ENCODE peak calls at places on chromosomes 13 and 19, in ten cellular contexts. F is Panc1, J is lower leg skin, Y is heart left ventricle, H is psoas muscle, C is AG04450, M is mucosa of descending colon, G is heart right ventricle, W is cardiac muscle cell, Z is body of pancreas. U is an unnamed sample.

GRCh38 chr19:30679789-30680188 is 307.6 kb downstream of the ZNF536 start:
- DNase-seq in F (no peak), J (peak; percentile 56), Y (no peak), H (no peak), C (no peak), M (no peak), G (no peak), W (no peak), Z (no peak), U (no peak)

GRCh38 chr13:36526897-36527296 is 94.6 kb downstream of the CCNA1 start:
- DNase-seq in F (no peak), J (no peak), Y (no peak), H (no peak), C (no peak), M (no peak), G (no peak), W (no peak), Z (no peak), U (no peak)

GRCh38 chr19:40348961-40349507 is 539 bp downstream of the PLD3 start:
- DNase-seq in F (no peak), J (no peak), Y (no peak), H (no peak), C (no peak), M (no peak), G (peak; percentile 18), W (no peak), Z (no peak), U (no peak)

GRCh38 chr19:38019427-38019724 is 112.4 kb downstream of the SIPA1L3 start:
- DNase-seq in F (no peak), J (no peak), Y (no peak), H (no peak), C (no peak), M (no peak), G (no peak), W (no peak), Z (no peak), U (no peak)

GRCh38 chr13:32164622-32165268 is 133.2 kb downstream of the FRY start:
- DNase-seq in F (no peak), J (no peak), Y (no peak), H (no peak), C (peak; percentile 20), M (no peak), G (no peak), W (peak; percentile 64), Z (peak; percentile 24), U (peak; percentile 70)

GRCh38 chr13:109835321-109835720 is 48.9 kb upstream of the IRS2 start:
- DNase-seq in F (no peak), J (no peak), Y (no peak), H (no peak), C (no peak), M (no peak), G (no peak), W (no peak), Z (no peak), U (no peak)

GRCh38 chr13:33018886-33019285 is 2.7 kb downstream of the KL start:
- DNase-seq in F (no peak), J (no peak), Y (no peak), H (no peak), C (no peak), M (no peak), G (no peak), W (no peak), Z (no peak), U (no peak)

GRCh38 chr13:72622546-72622945 is 104.9 kb downstream of the MZT1 start:
- DNase-seq in F (no peak), J (no peak), Y (no peak), H (no peak), C (no peak), M (no peak), G (no peak), W (no peak), Z (no peak), U (no peak)

GRCh38 chr13:40666905-40667621 is 622 bp upstream of the FOXO1 start:
- DNase-seq in F (no peak), J (peak; percentile 92), Y (peak; percentile 65), H (peak; percentile 75), C (no peak), M (peak; percentile 78), G (peak; percentile 35), W (peak; percentile 86), Z (peak; percentile 73), U (no peak)

GRCh38 chr13:113005076-113005865 is 36.3 kb downstream of the MCF2L start:
- DNase-seq in F (no peak), J (no peak), Y (no peak), H (no peak), C (no peak), M (no peak), G (no peak), W (no peak), Z (no peak), U (no peak)

GRCh38 chr19:13116282-13117175 is at the start of gene TRMT1:
- DNase-seq in F (peak; percentile 84), J (peak; percentile 98), Y (peak; percentile 95), H (peak; percentile 96), C (peak; percentile 74), M (peak; percentile 93), G (peak; percentile 96), W (peak; percentile 92), Z (peak; percentile 91), U (peak; percentile 95)

GRCh38 chr19:39082745-39083598 is 1.2 kb upstream of the ACP7 start:
- DNase-seq in F (no peak), J (no peak), Y (no peak), H (no peak), C (no peak), M (no peak), G (no peak), W (no peak), Z (no peak), U (no peak)
- H3K4me3 ChIP-seq in F (peak overlapping the region; percentile 35), J (no peak overlapping the region), Y (no peak overlapping the region), H (no peak overlapping the region), C (no peak overlapping the region), M (no peak overlapping the region), G (no peak overlapping the region), W (no peak overlapping the region), Z (no peak overlapping the region), U (peak overlapping the region; percentile 42)

GRCh38 chr13:77306458-77306857 is 20.4 kb downstream of the MYCBP2 start:
- DNase-seq in F (no peak), J (no peak), Y (no peak), H (no peak), C (no peak), M (no peak), G (no peak), W (no peak), Z (no peak), U (no peak)

GRCh38 chr13:77310579-77311279 is 16.2 kb downstream of the MYCBP2 start:
- DNase-seq in F (no peak), J (no peak), Y (no peak), H (no peak), C (no peak), M (no peak), G (no peak), W (no peak), Z (no peak), U (no peak)

GRCh38 chr13:77312311-77312710 is 14.6 kb downstream of the MYCBP2 start:
- DNase-seq in F (no peak), J (no peak), Y (no peak), H (no peak), C (no peak), M (no peak), G (no peak), W (no peak), Z (no peak), U (no peak)

GRCh38 chr13:77310161-77310560 is 16.7 kb downstream of the MYCBP2 start:
- DNase-seq in F (no peak), J (no peak), Y (no peak), H (no peak), C (no peak), M (no peak), G (no peak), W (no peak), Z (no peak), U (no peak)

GRCh38 chr13:77309254-77309653 is 17.6 kb downstream of the MYCBP2 start:
- DNase-seq in F (no peak), J (no peak), Y (no peak), H (no peak), C (no peak), M (no peak), G (no peak), W (no peak), Z (no peak), U (no peak)
- TF ChIP-seq CTCF in F (no peak), J (no peak), Y (no peak), H (no peak), C (no peak), M (no peak), G (no peak), W (no peak), Z (no peak), U (no peak)

DNA sequence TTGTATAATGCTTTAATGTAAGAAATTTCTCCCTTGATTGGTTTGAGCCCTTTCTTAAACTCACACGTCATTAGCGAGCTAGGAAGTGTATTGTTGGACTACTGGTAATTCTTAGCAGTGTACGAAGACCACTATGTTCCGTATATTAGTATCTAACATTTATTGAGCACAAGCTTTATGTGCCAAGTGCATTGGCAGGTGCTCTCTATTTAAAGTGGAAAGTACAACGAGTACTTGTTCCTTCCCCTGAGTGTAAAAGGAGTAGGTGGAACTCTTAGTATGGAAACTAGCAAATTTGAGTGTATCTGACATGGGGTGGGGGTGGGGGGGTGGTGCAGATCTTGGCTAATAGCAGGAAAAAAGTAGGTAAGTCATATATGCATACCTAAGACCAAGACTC is 594.7 kb downstream of the FGF9 start:
- DNase-seq in F (no peak), J (no peak), Y (no peak), H (no peak), C (no peak), M (no peak), G (no peak), W (no peak), Z (no peak), U (no peak)
- H3K4me3 ChIP-seq in F (no peak overlapping the region), J (no peak overlapping the region), Y (no peak overlapping the region), H (no peak overlapping the region), C (no peak overlapping the region), M (no peak overlapping the region), G (no peak overlapping the region), W (no peak overlapping the region), Z (no peak overlapping the region), U (no peak overlapping the region)

GRCh38 chr13:66623129-66623528 is 607.0 kb downstream of the PCDH9 start:
- DNase-seq in F (no peak), J (no peak), Y (no peak), H (no peak), C (no peak), M (no peak), G (no peak), W (no peak), Z (no peak), U (no peak)

GRCh38 chr13:66617786-66618185 is 612.4 kb downstream of the PCDH9 start:
- DNase-seq in F (no peak), J (no peak), Y (no peak), H (no peak), C (no peak), M (no peak), G (no peak), W (no peak), Z (no peak), U (no peak)

GRCh38 chr13:66612983-66613382 is 617.2 kb downstream of the PCDH9 start:
- DNase-seq in F (no peak), J (no peak), Y (no peak), H (no peak), C (no peak), M (no peak), G (no peak), W (no peak), Z (no peak), U (peak; percentile 26)

GRCh38 chr13:66624302-66624701 is 605.8 kb downstream of the PCDH9 start:
- DNase-seq in F (no peak), J (no peak), Y (no peak), H (no peak), C (no peak), M (no peak), G (no peak), W (no peak), Z (no peak), U (no peak)

GRCh38 chr13:66618702-66619101 is 611.4 kb downstream of the PCDH9 start:
- DNase-seq in F (no peak), J (no peak), Y (no peak), H (no peak), C (peak; percentile 11), M (no peak), G (no peak), W (peak; percentile 10), Z (no peak), U (no peak)
- TF ChIP-seq CTCF in F (peak; percentile 36), J (no peak), Y (peak; percentile 47), H (peak; percentile 43), C (peak; percentile 69), M (no peak), G (peak; percentile 38), W (peak; percentile 55), Z (no peak), U (no peak)

U was measured in WERI-Rb-1.